ENCODE peak calls at places on chromosomes 16 and 17, in eight cellular contexts. H is NCI-H1105 treated with DMSO at 0.1 percent for 48 hours; S is activated naive CD4-positive, alpha-beta T cell treated with Interleukin-2 at 50 U/mL for 16 hours; T is CD4-positive, CD25-positive, alpha-beta regulatory T cell; B is BE2C; W is GM19239; G is NK-92 treated with Interleukin-12 subunit alpha and Interleukin-12 subunit beta, amount 100 ng/mL, for 24 hours; L is hypothalamus. C is an unnamed sample.

GRCh38 chr16:69848635-69849545 is 86.8 kb downstream of the WWP2 start:
- DNase-seq in T (no peak), S (no peak), B (no peak), L (peak; percentile 25), G (no peak), W (no peak), H (no peak), C (no peak)

GRCh38 chr17:42052478-42052877 is 2.1 kb upstream of the C17orf113 start:
- DNase-seq in S (no peak), W (no peak), T (no peak), G (no peak), B (no peak), L (no peak), H (no peak), C (no peak)

GRCh38 chr17:39080416-39081179 is 70.8 kb downstream of the PLXDC1 start:
- DNase-seq in B (peak; percentile 38), L (no peak), S (no peak), G (no peak), H (no peak), W (no peak), T (no peak), C (no peak)

GRCh38 chr17:81381632-81382577 is 13.4 kb upstream of the BAHCC1 start:
- DNase-seq in H (no peak), W (no peak), B (no peak), S (no peak), T (no peak), L (no peak), G (peak; percentile 62), C (no peak)

GRCh38 chr17:40714473-40714872 is 10.9 kb upstream of the KRT24 start:
- DNase-seq in S (no peak), W (no peak), L (no peak), H (no peak), G (no peak), T (no peak), B (no peak), C (no peak)

GRCh38 chr17:57092779-57093178 is 7.7 kb downstream of the AKAP1 start:
- DNase-seq in B (no peak), H (no peak), T (no peak), G (no peak), L (peak; percentile 20), S (no peak), W (no peak), C (no peak)

GRCh38 chr17:83056583-83057396 is 22.6 kb upstream of the METRNL start:
- DNase-seq in B (no peak), T (no peak), H (no peak), S (no peak), G (no peak), L (no peak), W (no peak), C (no peak)

GRCh38 chr16:35398208-35398607 is 1938.8 kb downstream of the TP53TG3F start:
- DNase-seq in B (no peak), W (no peak), G (no peak), H (no peak), T (no peak), L (no peak), S (no peak), C (no peak)

GRCh38 chr17:31580331-31581021 is 189.0 kb downstream of the RAB11FIP4 start:
- DNase-seq in T (no peak), W (no peak), L (no peak), H (no peak), S (no peak), G (no peak), B (no peak), C (peak; percentile 59)

GRCh38 chr16:5575121-5575520 is 477.5 kb upstream of the EEF2KMT start:
- DNase-seq in H (no peak), T (no peak), S (no peak), L (no peak), W (no peak), G (no peak), B (no peak), C (no peak)

GRCh38 chr16:3789375-3790067 is 72.2 kb upstream of the TRAP1 start:
- DNase-seq in G (no peak), B (no peak), L (no peak), H (no peak), S (no peak), W (no peak), T (peak; percentile 77), C (peak; percentile 22)

GRCh38 chr17:50905460-50905803 is 39.3 kb upstream of the TOB1 start:
- DNase-seq in L (no peak), S (no peak), W (no peak), T (no peak), G (no peak), B (peak; percentile 88), H (peak; percentile 84), C (no peak)

GRCh38 chr17:27906623-27907022 is 13.5 kb upstream of the LYRM9 start:
- DNase-seq in L (no peak), T (no peak), S (no peak), B (no peak), H (peak; percentile 71), G (no peak), W (no peak), C (no peak)

GRCh38 chr17:31491794-31492171 is 100.3 kb downstream of the RAB11FIP4 start:
- DNase-seq in B (no peak), S (no peak), H (no peak), W (no peak), T (no peak), L (no peak), G (no peak), C (no peak)

GRCh38 chr16:58301052-58301451 is 6.2 kb upstream of the PRSS54 start:
- DNase-seq in G (no peak), T (no peak), H (no peak), L (no peak), W (no peak), S (no peak), B (no peak), C (no peak)

GRCh38 chr16:2450535-2450934 is 9.4 kb upstream of the TEDC2 start:
- DNase-seq in T (no peak), L (peak; percentile 63), W (no peak), S (no peak), H (no peak), G (no peak), B (no peak), C (no peak)

GRCh38 chr17:27882162-27882840 is 10.9 kb downstream of the LYRM9 start:
- DNase-seq in B (no peak), L (no peak), W (no peak), T (no peak), S (no peak), G (no peak), H (no peak), C (no peak)

GRCh38 chr16:71499775-71500364 is 10.7 kb upstream of the ZNF19 start:
- DNase-seq in H (peak; percentile 23), G (no peak), B (peak; percentile 44), T (peak; percentile 57), W (peak; percentile 40), S (peak; percentile 38), L (peak; percentile 39), C (peak; percentile 17)

GRCh38 chr16:29808219-29808900 is 2.0 kb downstream of the MAZ start:
- DNase-seq in T (no peak), L (no peak), G (no peak), W (no peak), S (peak; percentile 44), B (peak; percentile 40), H (no peak), C (peak; percentile 63)

GRCh38 chr16:46713634-46714033 is 24.2 kb downstream of the ORC6 start:
- DNase-seq in B (no peak), S (no peak), G (no peak), T (no peak), L (no peak), W (no peak), H (peak; percentile 81), C (no peak)

GRCh38 chr17:19642373-19642893 is 6.1 kb upstream of the ALDH3A2 start:
- DNase-seq in S (no peak), L (no peak), W (no peak), H (no peak), B (no peak), T (no peak), G (no peak), C (no peak)

GRCh38 chr17:3730881-3731429 is 7.3 kb downstream of the HASPIN start:
- DNase-seq in W (no peak), S (no peak), H (no peak), L (no peak), G (no peak), T (no peak), B (no peak), C (no peak)

GRCh38 chr16:14240216-14240843 is 169.2 kb downstream of the MRTFB start:
- DNase-seq in B (no peak), L (no peak), H (no peak), T (no peak), S (no peak), W (no peak), G (no peak), C (peak; percentile 7)

GRCh38 chr17:81401727-81402529 is 6.7 kb downstream of the BAHCC1 start:
- DNase-seq in W (peak; percentile 66), B (peak; percentile 58), H (no peak), T (no peak), G (no peak), L (peak; percentile 45), S (no peak), C (peak; percentile 80)

GRCh38 chr16:4463522-4464163 is 10.8 kb downstream of the NMRAL1 start:
- DNase-seq in G (no peak), H (no peak), W (no peak), S (no peak), B (no peak), T (no peak), L (no peak), C (no peak)

GRCh38 chr17:17765921-17766320 is 70.9 kb downstream of the SREBF1 start:
- DNase-seq in S (no peak), G (no peak), B (no peak), W (no peak), H (no peak), L (no peak), T (no peak), C (no peak)

GRCh38 chr16:85751665-85752501 is 987 bp upstream of the C16orf74 start:
- DNase-seq in G (no peak), B (no peak), S (no peak), L (no peak), W (no peak), T (no peak), H (no peak), C (no peak)

GRCh38 chr17:30256756-30257506 is 21.4 kb upstream of the SLC6A4 start:
- DNase-seq in T (no peak), S (no peak), G (no peak), W (no peak), L (no peak), B (no peak), H (no peak), C (no peak)

GRCh38 chr17:35917519-35918213 is 12.9 kb downstream of the RDM1 start:
- DNase-seq in G (no peak), S (no peak), W (no peak), B (no peak), L (no peak), T (no peak), H (no peak), C (no peak)

GRCh38 chr17:34254146-34254545 is 939 bp upstream of the CCL2 start:
- DNase-seq in G (no peak), W (no peak), S (no peak), H (no peak), B (no peak), T (no peak), L (no peak), C (no peak)

GRCh38 chr16:58105619-58106018 is 23.6 kb downstream of the CFAP20 start:
- DNase-seq in G (no peak), W (no peak), T (no peak), L (no peak), B (no peak), H (no peak), S (no peak), C (no peak)

GRCh38 chr17:75979705-75980187 is 706 bp downstream of the TEN1 start:
- DNase-seq in H (no peak), W (no peak), L (peak; percentile 54), G (peak; percentile 26), S (no peak), T (no peak), B (no peak), C (no peak)

GRCh38 chr16:10992112-10992511 is 47.7 kb downstream of the CLEC16A start:
- DNase-seq in B (no peak), T (no peak), G (no peak), S (no peak), W (no peak), L (no peak), H (no peak), C (no peak)

GRCh38 chr17:28368306-28368831 is 1.7 kb downstream of the VTN start:
- DNase-seq in G (no peak), H (no peak), L (no peak), T (no peak), B (no peak), W (no peak), S (no peak), C (no peak)

C was measured in HL-60.